ENCODE peak calls at places on chromosomes 12 and 14, in five cellular contexts. One of them, this sample, is unnamed.

GRCh38 chr12:111276189-111276588 is 92.7 kb downstream of the PHETA1 start:
- DNase-seq in A549: no peak
- DNase-seq in HepG2: no peak
- DNase-seq in K562: no peak
- DNase-seq in H1: no peak
- DNase-seq in this sample: no peak

GRCh38 chr12:48118491-48118890 is 673 bp upstream of the PFKM start:
- DNase-seq in H1: no peak
- DNase-seq in K562: peak
- DNase-seq in HepG2: no peak
- DNase-seq in A549: no peak
- DNase-seq in this sample: no peak

GRCh38 chr14:81273521-81273920 is 52.8 kb upstream of the GTF2A1 start:
- DNase-seq in HepG2: no peak
- DNase-seq in K562: no peak
- DNase-seq in H1: no peak
- DNase-seq in A549: no peak
- DNase-seq in this sample: no peak

GRCh38 chr14:56205906-56206305 is 87.7 kb downstream of the PELI2 start:
- DNase-seq in H1: no peak
- DNase-seq in K562: no peak
- DNase-seq in A549: no peak
- DNase-seq in HepG2: no peak
- DNase-seq in this sample: no peak

GRCh38 chr14:68623307-68623706 is 169.6 kb downstream of the ZFP36L1 start:
- DNase-seq in A549: no peak
- DNase-seq in K562: no peak
- DNase-seq in HepG2: no peak
- DNase-seq in H1: no peak
- DNase-seq in this sample: no peak

GRCh38 chr14:79544671-79545070 is 666.6 kb downstream of the DIO2 start:
- DNase-seq in A549: no peak
- DNase-seq in H1: no peak
- DNase-seq in HepG2: no peak
- DNase-seq in K562: no peak
- DNase-seq in this sample: no peak

GRCh38 chr14:36975834-36976233 is 196.6 kb downstream of the SLC25A21 start:
- DNase-seq in A549: no peak
- DNase-seq in HepG2: peak
- DNase-seq in H1: no peak
- DNase-seq in K562: no peak
- DNase-seq in this sample: no peak

GRCh38 chr12:16531623-16532022 is 74.3 kb downstream of the LMO3 start:
- DNase-seq in HepG2: no peak
- DNase-seq in K562: no peak
- DNase-seq in H1: no peak
- DNase-seq in A549: no peak
- DNase-seq in this sample: no peak

GRCh38 chr14:64279719-64280668 is 14.2 kb downstream of the ESR2 start:
- DNase-seq in K562: peak
- DNase-seq in A549: no peak
- DNase-seq in HepG2: no peak
- DNase-seq in H1: no peak
- DNase-seq in this sample: no peak

GRCh38 chr14:68247867-68248266 is 428.3 kb downstream of the RAD51B start:
- DNase-seq in K562: no peak
- DNase-seq in H1: no peak
- DNase-seq in A549: no peak
- DNase-seq in HepG2: no peak
- DNase-seq in this sample: no peak

GRCh38 chr12:83016226-83016835 is 329.6 kb downstream of the TMTC2 start:
- DNase-seq in HepG2: peak
- DNase-seq in H1: no peak
- DNase-seq in A549: peak
- DNase-seq in K562: peak
- DNase-seq in this sample: no peak

GRCh38 chr14:20632448-20632830 is 9.1 kb downstream of the OR6S1 start:
- DNase-seq in H1: no peak
- DNase-seq in HepG2: no peak
- DNase-seq in A549: no peak
- DNase-seq in K562: no peak
- DNase-seq in this sample: no peak

GRCh38 chr14:93267149-93267711 is 60.2 kb downstream of the UBR7 start:
- DNase-seq in K562: no peak
- DNase-seq in A549: no peak
- DNase-seq in H1: no peak
- DNase-seq in HepG2: no peak
- DNase-seq in this sample: no peak

GRCh38 chr12:91717804-91718203 is 427.8 kb downstream of the BTG1 start:
- DNase-seq in A549: no peak
- DNase-seq in K562: no peak
- DNase-seq in H1: no peak
- DNase-seq in HepG2: no peak
- DNase-seq in this sample: no peak

GRCh38 chr14:58245562-58245961 is 919 bp downstream of the PSMA3 start:
- DNase-seq in H1: no peak
- DNase-seq in HepG2: no peak
- DNase-seq in K562: no peak
- DNase-seq in A549: no peak
- DNase-seq in this sample: no peak

GRCh38 chr12:89163918-89164317 is 188.4 kb downstream of the DUSP6 start:
- DNase-seq in H1: no peak
- DNase-seq in HepG2: no peak
- DNase-seq in K562: no peak
- DNase-seq in A549: no peak
- DNase-seq in this sample: no peak

GRCh38 chr14:30410986-30411385 is 148.0 kb upstream of the G2E3 start:
- DNase-seq in A549: no peak
- DNase-seq in H1: no peak
- DNase-seq in HepG2: no peak
- DNase-seq in K562: no peak
- DNase-seq in this sample: no peak

GRCh38 chr12:110015132-110015531 is 15.9 kb downstream of the ANKRD13A start:
- DNase-seq in HepG2: no peak
- DNase-seq in H1: no peak
- DNase-seq in K562: no peak
- DNase-seq in A549: no peak
- DNase-seq in this sample: no peak

GRCh38 chr12:42482820-42483533 is 106.6 kb downstream of the PRICKLE1 start:
- DNase-seq in H1: peak
- DNase-seq in HepG2: peak
- DNase-seq in A549: peak
- DNase-seq in K562: peak
- DNase-seq in this sample: no peak

GRCh38 chr12:92290881-92291280 is 145.2 kb upstream of the BTG1 start:
- DNase-seq in A549: no peak
- DNase-seq in K562: no peak
- DNase-seq in H1: no peak
- DNase-seq in HepG2: no peak
- DNase-seq in this sample: no peak

GRCh38 chr14:33978892-33979612 is 28.2 kb upstream of the EGLN3 start:
- DNase-seq in A549: no peak
- DNase-seq in H1: no peak
- DNase-seq in K562: no peak
- DNase-seq in HepG2: no peak
- DNase-seq in this sample: no peak

GRCh38 chr12:88946377-88946997 is 366.2 kb upstream of the KITLG start:
- DNase-seq in A549: no peak
- DNase-seq in H1: no peak
- DNase-seq in K562: no peak
- DNase-seq in HepG2: no peak
- DNase-seq in this sample: no peak

GRCh38 chr12:130557201-130557600 is 158.9 kb downstream of the RIMBP2 start:
- DNase-seq in HepG2: no peak
- DNase-seq in H1: no peak
- DNase-seq in K562: no peak
- DNase-seq in A549: no peak
- DNase-seq in this sample: no peak

GRCh38 chr12:130556486-130557055 is 159.5 kb downstream of the RIMBP2 start:
- DNase-seq in HepG2: no peak
- DNase-seq in H1: no peak
- DNase-seq in K562: no peak
- DNase-seq in A549: no peak
- DNase-seq in this sample: no peak

GRCh38 chr12:130552483-130552996 is 163.6 kb downstream of the RIMBP2 start:
- DNase-seq in HepG2: no peak
- DNase-seq in H1: no peak
- DNase-seq in K562: no peak
- DNase-seq in A549: no peak
- DNase-seq in this sample: no peak

GRCh38 chr12:130557876-130558770 is 158.0 kb downstream of the RIMBP2 start:
- DNase-seq in HepG2: no peak
- DNase-seq in A549: no peak
- DNase-seq in K562: no peak
- DNase-seq in H1: no peak
- DNase-seq in this sample: no peak

GRCh38 chr12:130555628-130556485 is 160.2 kb downstream of the RIMBP2 start:
- DNase-seq in H1: no peak
- DNase-seq in A549: no peak
- DNase-seq in K562: no peak
- DNase-seq in HepG2: no peak
- DNase-seq in this sample: no peak
- TF ChIP-seq KDM1A in H1: no peak
- TF ChIP-seq KDM1A in A549: no peak
- TF ChIP-seq KDM1A in K562: no peak
- TF ChIP-seq KDM1A in HepG2: no peak
- TF ChIP-seq KDM1A in this sample: no peak

DNA sequence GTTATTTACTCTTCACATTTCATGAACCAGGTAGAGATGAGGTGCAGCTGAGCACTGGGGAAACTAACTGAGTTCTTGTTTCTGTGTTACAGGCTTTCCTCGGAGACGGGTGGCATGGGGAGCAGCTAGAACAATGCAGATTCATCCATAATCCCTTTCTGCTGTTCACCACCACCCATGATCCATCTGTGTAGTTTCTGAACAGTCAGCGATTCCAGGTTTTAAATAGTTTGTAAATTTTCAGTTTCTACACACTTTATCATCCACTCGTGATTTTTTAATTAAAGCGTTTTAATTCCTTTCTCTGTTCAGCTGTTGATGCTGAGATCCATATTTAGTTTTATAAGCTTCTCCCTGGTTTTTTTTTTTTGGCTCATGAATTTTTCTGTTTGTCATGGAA is 19.9 kb downstream of the MAP3K12 start:
- DNase-seq in HepG2: no peak
- DNase-seq in H1: no peak
- DNase-seq in K562: no peak
- DNase-seq in A549: no peak
- DNase-seq in this sample: no peak
- TF ChIP-seq KDM1A in HepG2: no peak
- TF ChIP-seq KDM1A in H1: no peak
- TF ChIP-seq KDM1A in K562: no peak
- TF ChIP-seq KDM1A in A549: no peak
- TF ChIP-seq KDM1A in this sample: no peak

GRCh38 chr12:106865685-106866084 is 90.0 kb upstream of the TMEM263 start:
- DNase-seq in A549: no peak
- DNase-seq in HepG2: no peak
- DNase-seq in H1: no peak
- DNase-seq in K562: no peak
- DNase-seq in this sample: no peak
- TF ChIP-seq KDM1A in A549: no peak
- TF ChIP-seq KDM1A in HepG2: no peak
- TF ChIP-seq KDM1A in H1: peak
- TF ChIP-seq KDM1A in K562: no peak
- TF ChIP-seq KDM1A in this sample: no peak

DNA sequence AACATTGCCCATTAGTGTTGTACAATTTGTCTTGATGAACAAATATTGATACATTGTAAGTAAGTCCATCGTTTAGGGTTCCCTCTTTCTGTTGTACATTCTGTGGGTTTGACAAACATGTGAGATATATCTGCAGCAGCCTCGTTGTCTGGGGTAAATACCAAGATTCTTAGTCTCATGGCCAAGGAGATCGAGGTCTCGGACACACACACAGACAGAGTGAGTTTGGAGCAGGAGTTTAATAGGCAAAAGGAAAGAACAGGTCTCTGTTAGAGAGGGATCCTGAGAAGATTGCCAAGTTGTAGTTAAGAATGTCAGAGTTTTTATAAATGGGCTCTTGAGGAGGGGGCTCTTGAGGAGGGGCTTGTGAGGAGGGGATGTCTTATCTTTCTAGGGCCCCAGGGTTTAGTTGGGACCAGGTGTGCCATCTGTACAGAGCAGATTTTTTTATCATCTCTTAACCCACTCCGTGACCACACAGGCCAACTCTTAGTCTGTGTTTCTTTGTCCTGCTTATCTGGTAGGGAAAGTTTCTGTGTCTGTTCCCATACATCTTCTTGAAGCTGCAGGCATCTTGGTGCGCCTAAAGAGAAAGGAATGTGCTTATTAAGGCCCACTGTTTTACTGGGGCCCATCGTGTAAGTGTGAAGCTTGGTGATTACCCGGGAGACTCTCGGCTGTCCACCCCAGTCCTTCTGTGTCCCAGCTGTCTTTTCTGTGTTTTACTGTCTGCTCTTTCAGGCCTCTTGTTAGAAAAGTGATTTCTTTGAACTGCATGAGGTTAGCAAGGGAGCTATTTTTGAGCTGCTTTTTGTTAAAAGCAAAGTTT is 22.5 kb upstream of the CLEC2D start:
- DNase-seq in HepG2: no peak
- DNase-seq in K562: peak
- DNase-seq in H1: no peak
- DNase-seq in A549: peak
- DNase-seq in this sample: no peak
- TF ChIP-seq KDM1A in HepG2: no peak
- TF ChIP-seq KDM1A in K562: no peak
- TF ChIP-seq KDM1A in H1: no peak
- TF ChIP-seq KDM1A in A549: no peak
- TF ChIP-seq KDM1A in this sample: no peak